ENCODE peak calls at places on chromosomes 1 and 21, in four cellular contexts. H is PC-3, L is GM20000, F is fibroblast of mammary gland. K is an unnamed sample.

GRCh38 chr1:6098303-6099215 is 52.9 kb downstream of the KCNAB2 start:
- DNase-seq in H (no peak), L (no peak), F (peak), K (peak)

GRCh38 chr21:42635848-42636534 is 17.4 kb upstream of the PDE9A start:
- DNase-seq in H (no peak), L (no peak), F (no peak), K (no peak)

GRCh38 chr21:35149698-35150097 is 100.6 kb upstream of the RUNX1 start:
- DNase-seq in H (peak), L (no peak), F (peak), K (no peak)

GRCh38 chr1:72111662-72112061 is 170.7 kb downstream of the NEGR1 start:
- DNase-seq in H (no peak), L (no peak), F (no peak), K (no peak)

GRCh38 chr1:215830221-215830620 is 263.1 kb downstream of the KCTD3 start:
- DNase-seq in H (no peak), L (no peak), F (peak), K (no peak)

GRCh38 chr1:41282679-41283317 is 40.7 kb upstream of the SCMH1 start:
- DNase-seq in H (peak), L (peak), F (peak), K (peak)

GRCh38 chr1:232718928-232719927 is 86.0 kb upstream of the MAP10 start:
- DNase-seq in H (no peak), L (no peak), F (no peak), K (no peak)

GRCh38 chr1:17168480-17168878 is 36.4 kb upstream of the PADI1 start:
- DNase-seq in H (peak), L (no peak), F (peak), K (no peak)

GRCh38 chr1:204684206-204684536 is 1.4 kb downstream of the LRRN2 start:
- DNase-seq in H (no peak), L (no peak), F (no peak), K (no peak)

GRCh38 chr1:47585141-47585902 is 147.5 kb downstream of the FOXD2 start:
- DNase-seq in H (no peak), L (no peak), F (no peak), K (no peak)

GRCh38 chr21:15754640-15755039 is 24.9 kb downstream of the USP25 start:
- DNase-seq in H (peak), L (no peak), F (peak), K (no peak)

GRCh38 chr1:45543599-45544417 is 6.8 kb upstream of the AKR1A1 start:
- DNase-seq in H (no peak), L (peak), F (no peak), K (peak)

GRCh38 chr21:45554477-45555175 is 12.4 kb upstream of the SLC19A1 start:
- DNase-seq in H (peak), L (peak), F (peak), K (peak)

GRCh38 chr1:86394416-86394815 is 1.7 kb downstream of the ODF2L start:
- DNase-seq in H (peak), L (no peak), F (peak), K (no peak)

GRCh38 chr1:205939690-205940330 is 3.4 kb downstream of the SLC26A9 start:
- DNase-seq in H (peak), L (no peak), F (no peak), K (peak)

GRCh38 chr1:94716966-94717365 is 103.2 kb upstream of the SLC44A3 start:
- DNase-seq in H (no peak), L (no peak), F (no peak), K (no peak)

GRCh38 chr1:223341111-223341510 is 22.9 kb downstream of the SUSD4 start:
- DNase-seq in H (no peak), L (no peak), F (peak), K (no peak)

GRCh38 chr1:64378826-64379225 is 91.1 kb upstream of the CACHD1 start:
- DNase-seq in H (no peak), L (no peak), F (peak), K (no peak)
- TF ChIP-seq CTCF in H (peak), L (no peak), F (peak), K (no peak)

GRCh38 chr1:2314803-2315710 is 76.3 kb downstream of the MORN1 start:
- DNase-seq in H (peak), L (peak), F (no peak), K (peak)
- TF ChIP-seq CTCF in H (peak), L (peak), F (no peak), K (peak)

DNA sequence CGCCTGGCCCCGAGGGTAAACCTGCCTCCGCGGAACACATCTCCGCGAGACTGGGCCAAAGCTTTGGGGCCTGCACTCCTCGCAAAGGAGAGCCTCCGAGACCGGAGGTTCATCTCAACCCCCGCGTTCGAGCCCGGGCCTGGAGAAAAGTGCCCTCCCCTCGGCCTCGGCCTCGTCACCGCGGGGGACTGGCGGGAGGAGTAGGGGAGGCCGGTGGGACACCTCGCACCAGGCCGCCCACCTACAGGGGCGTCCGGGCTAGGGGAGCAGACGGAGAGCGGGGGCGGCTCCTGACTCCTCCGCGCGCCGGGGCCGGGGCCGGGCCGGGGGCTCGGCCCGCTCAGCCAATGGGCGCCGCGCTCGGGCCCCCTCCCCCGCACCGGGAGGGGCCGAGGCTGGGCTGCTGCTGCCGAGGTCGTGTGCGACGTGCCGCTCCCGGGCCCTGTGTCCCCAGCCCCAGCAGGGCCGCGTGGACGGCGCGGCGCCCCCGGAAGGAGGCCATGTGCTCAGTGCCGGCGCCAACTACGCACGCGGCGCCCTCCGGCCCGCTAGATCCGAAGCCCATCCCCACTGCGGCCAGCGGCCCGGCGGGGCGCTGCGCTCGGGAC is 684 bp downstream of the SLC2A1 start:
- DNase-seq in H (peak), L (peak), F (peak), K (peak)
- TF ChIP-seq CTCF in H (no peak), L (no peak), F (no peak), K (no peak)

GRCh38 chr1:74780600-74780999 is 47.6 kb downstream of the TYW3 start:
- DNase-seq in H (no peak), L (no peak), F (no peak), K (no peak)
- TF ChIP-seq CTCF in H (no peak), L (no peak), F (no peak), K (no peak)

DNA sequence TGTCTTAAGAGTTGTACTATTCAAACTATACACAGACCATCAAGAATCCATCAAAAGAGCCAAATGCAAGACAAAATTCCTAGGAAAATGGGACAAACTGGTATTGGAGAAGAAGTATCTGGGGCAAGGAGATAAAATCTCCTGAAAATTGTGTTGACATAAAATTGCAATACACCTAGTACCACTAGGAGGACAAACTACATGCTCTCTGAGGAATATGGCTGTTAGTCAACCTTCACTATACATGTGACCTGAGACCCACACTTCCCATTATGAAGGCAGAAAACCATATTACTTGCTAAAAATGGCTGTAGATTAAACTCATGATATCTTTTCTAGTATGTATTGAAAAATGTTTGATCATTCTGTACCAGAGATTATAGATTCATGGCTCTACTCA is 30.0 kb downstream of the IRF2BP2 start:
- DNase-seq in H (peak), L (peak), F (no peak), K (no peak)
- TF ChIP-seq CTCF in H (peak), L (no peak), F (peak), K (peak)

GRCh38 chr1:68322096-68322495 is 89.8 kb upstream of the WLS start:
- DNase-seq in H (no peak), L (no peak), F (peak), K (no peak)

GRCh38 chr1:68320349-68320748 is 88.0 kb upstream of the WLS start:
- DNase-seq in H (no peak), L (no peak), F (no peak), K (no peak)

GRCh38 chr1:68319907-68320306 is 87.6 kb upstream of the WLS start:
- DNase-seq in H (no peak), L (no peak), F (no peak), K (no peak)

GRCh38 chr1:68322837-68323687 is 90.7 kb upstream of the WLS start:
- DNase-seq in H (no peak), L (no peak), F (peak), K (no peak)

GRCh38 chr1:68321084-68321685 is 88.9 kb upstream of the WLS start:
- DNase-seq in H (peak), L (peak), F (no peak), K (no peak)
- TF ChIP-seq CTCF in H (peak), L (peak), F (peak), K (no peak)

GRCh38 chr1:43383449-43383848 is 6.2 kb downstream of the MED8 start:
- DNase-seq in H (peak), L (no peak), F (no peak), K (no peak)
- TF ChIP-seq CTCF in H (peak), L (no peak), F (no peak), K (no peak)

DNA sequence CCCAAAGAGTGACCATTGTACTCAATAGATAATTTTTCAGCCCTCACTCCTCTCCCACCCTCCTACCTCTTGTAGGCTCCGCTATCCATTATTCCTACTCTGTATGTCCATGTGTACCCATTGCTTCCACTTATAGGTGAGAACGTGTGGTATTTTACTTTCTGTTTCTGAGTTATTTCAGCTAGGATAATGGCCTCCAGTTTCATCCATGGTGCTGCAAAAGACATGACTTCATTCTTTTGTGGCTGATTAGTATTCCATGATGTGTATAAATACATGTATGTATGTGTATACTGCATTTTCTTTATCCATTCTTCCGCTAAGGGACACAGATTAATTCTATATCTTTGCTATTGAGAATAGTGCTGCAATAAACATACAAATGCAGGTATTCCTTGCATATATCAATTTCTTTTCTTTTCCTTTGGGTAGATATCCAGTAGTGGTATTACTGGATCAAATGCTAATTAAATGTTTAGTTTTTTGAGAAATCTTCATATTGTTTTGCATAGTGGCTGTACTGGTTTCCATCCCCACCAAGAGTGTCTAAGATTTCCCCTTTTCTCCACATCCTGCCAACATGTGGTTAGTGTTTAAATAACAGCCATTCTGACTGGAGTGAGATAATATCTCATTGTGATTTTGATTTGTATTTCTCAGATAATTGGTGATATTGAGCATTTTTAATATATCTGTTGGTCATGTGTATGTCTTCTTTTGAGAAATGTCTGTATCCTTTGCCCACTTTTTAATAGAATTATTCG is 4.9 kb downstream of the LY9 start:
- DNase-seq in H (no peak), L (no peak), F (no peak), K (peak)
- TF ChIP-seq CTCF in H (no peak), L (no peak), F (no peak), K (no peak)

K was measured in activated CD8-positive, alpha-beta T cell treated with anti-CD3 and anti-CD28 coated beads for 36 hours.